ENCODE peak calls at places on chromosomes 5 and 9, in six cellular contexts. R, S, J, Z, Q and A are unnamed samples.

GRCh38 chr5:138316355-138316754 is 15.2 kb downstream of the CDC25C start:
- DNase-seq in R (no peak), S (no peak), J (no peak), Z (no peak), Q (no peak), A (no peak)

GRCh38 chr5:13786016-13786415 is 158.5 kb downstream of the DNAH5 start:
- DNase-seq in R (no peak), S (no peak), J (no peak), Z (no peak), Q (no peak), A (no peak)

GRCh38 chr5:2877520-2877919 is 126.0 kb upstream of the IRX2 start:
- DNase-seq in R (no peak), S (no peak), J (no peak), Z (no peak), Q (no peak), A (no peak)

GRCh38 chr5:174409070-174409469 is 315.3 kb upstream of the MSX2 start:
- DNase-seq in R (no peak), S (no peak), J (no peak), Z (no peak), Q (no peak), A (no peak)

GRCh38 chr5:157447246-157447645 is 12.8 kb upstream of the NIPAL4 start:
- DNase-seq in R (peak), S (no peak), J (no peak), Z (no peak), Q (no peak), A (no peak)

GRCh38 chr9:133210609-133211008 is 1.6 kb upstream of the OBP2B start:
- DNase-seq in R (no peak), S (peak), J (no peak), Z (no peak), Q (no peak), A (no peak)

GRCh38 chr9:134391319-134392231 is 65.3 kb downstream of the RXRA start:
- DNase-seq in R (no peak), S (no peak), J (no peak), Z (no peak), Q (no peak), A (no peak)

GRCh38 chr5:178941361-178941760 is 363 bp downstream of the ZNF454 start:
- DNase-seq in R (peak), S (peak), J (peak), Z (no peak), Q (peak), A (no peak)

GRCh38 chr5:32251864-32252458 is 60.8 kb downstream of the MTMR12 start:
- DNase-seq in R (no peak), S (no peak), J (no peak), Z (no peak), Q (no peak), A (no peak)

GRCh38 chr9:4508907-4509589 is 18.8 kb downstream of the SLC1A1 start:
- DNase-seq in R (no peak), S (peak), J (no peak), Z (no peak), Q (no peak), A (no peak)